ENCODE peak calls at places on chromosomes 11 and 22, in six cellular contexts. N, B, F, Z, G and X are unnamed samples.

GRCh38 chr11:73792584-73792983 is 4.9 kb downstream of the MRPL48 start:
- DNase-seq in N (no peak), B (no peak), F (no peak), Z (no peak), G (no peak), X (no peak)

GRCh38 chr11:21289686-21290085 is 620.3 kb downstream of the NELL1 start:
- DNase-seq in N (no peak), B (no peak), F (no peak), Z (no peak), G (no peak), X (no peak)

GRCh38 chr22:26038365-26038764 is 130.9 kb upstream of the SEZ6L start:
- DNase-seq in N (no peak), B (no peak), F (no peak), Z (peak; percentile 56), G (no peak), X (no peak)

GRCh38 chr22:33884829-33885228 is 35.4 kb downstream of the LARGE1 start:
- DNase-seq in N (no peak), B (no peak), F (no peak), Z (no peak), G (no peak), X (no peak)

GRCh38 chr11:61907871-61908729 is 9.3 kb downstream of the RAB3IL1 start:
- DNase-seq in N (no peak), B (no peak), F (no peak), Z (no peak), G (peak; percentile 16), X (no peak)

GRCh38 chr11:340539-341512 is 20.2 kb upstream of the IFITM3 start:
- DNase-seq in N (no peak), B (no peak), F (peak; percentile 14), Z (no peak), G (no peak), X (no peak)

GRCh38 chr11:98090861-98091575 is 929.7 kb upstream of the CNTN5 start:
- DNase-seq in N (no peak), B (no peak), F (peak; percentile 64), Z (no peak), G (no peak), X (no peak)

GRCh38 chr11:126495806-126496205 is 140.3 kb downstream of the ST3GAL4 start:
- DNase-seq in N (no peak), B (no peak), F (no peak), Z (no peak), G (no peak), X (no peak)

GRCh38 chr11:10918275-10918674 is 60.4 kb upstream of the ZBED5 start:
- DNase-seq in N (no peak), B (peak; percentile 53), F (no peak), Z (no peak), G (no peak), X (no peak)

GRCh38 chr11:46237248-46238077 is 40.0 kb upstream of the CREB3L1 start:
- DNase-seq in N (peak; percentile 46), B (peak; percentile 96), F (peak; percentile 87), Z (peak; percentile 80), G (peak; percentile 62), X (peak; percentile 94)

GRCh38 chr11:69877235-69877634 is 58.0 kb upstream of the FGF3 start:
- DNase-seq in N (no peak), B (no peak), F (no peak), Z (no peak), G (peak; percentile 3), X (no peak)

GRCh38 chr11:90392692-90393091 is 169.8 kb upstream of the CHORDC1 start:
- DNase-seq in N (no peak), B (no peak), F (no peak), Z (no peak), G (no peak), X (no peak)

GRCh38 chr11:70788247-70789022 is 390.1 kb downstream of the CTTN start:
- DNase-seq in N (no peak), B (peak; percentile 51), F (peak; percentile 75), Z (no peak), G (no peak), X (peak; percentile 86)

GRCh38 chr11:129191649-129192048 is 476 bp downstream of the ARHGAP32 start:
- DNase-seq in N (no peak), B (no peak), F (no peak), Z (no peak), G (no peak), X (no peak)

GRCh38 chr11:113874920-113875413 is 405 bp downstream of the USP28 start:
- DNase-seq in N (no peak), B (no peak), F (no peak), Z (no peak), G (no peak), X (peak; percentile 27)

GRCh38 chr11:3849297-3849874 is 6.1 kb upstream of the STIM1 start:
- DNase-seq in N (no peak), B (peak; percentile 69), F (peak; percentile 65), Z (peak; percentile 63), G (no peak), X (peak; percentile 52)

GRCh38 chr11:11553595-11553994 is 68.2 kb downstream of the GALNT18 start:
- DNase-seq in N (no peak), B (no peak), F (no peak), Z (no peak), G (no peak), X (no peak)

GRCh38 chr22:39900306-39901227 is at the start of gene GRAP2:
- DNase-seq in N (no peak), B (peak; percentile 70), F (no peak), Z (no peak), G (no peak), X (no peak)

GRCh38 chr22:40595497-40596234 is 40.9 kb downstream of the MRTFA start:
- DNase-seq in N (no peak), B (peak; percentile 42), F (peak; percentile 56), Z (no peak), G (no peak), X (peak; percentile 33)

GRCh38 chr11:5265832-5266231 is 3.9 kb downstream of the HBE1 start:
- DNase-seq in N (no peak), B (no peak), F (no peak), Z (no peak), G (no peak), X (no peak)

GRCh38 chr22:26065847-26066246 is 103.4 kb upstream of the SEZ6L start:
- DNase-seq in N (no peak), B (no peak), F (no peak), Z (no peak), G (no peak), X (no peak)

GRCh38 chr11:65851811-65852507 is 6.0 kb downstream of the CFL1 start:
- DNase-seq in N (no peak), B (no peak), F (no peak), Z (no peak), G (peak; percentile 34), X (no peak)

GRCh38 chr22:39487826-39488520 is 14.1 kb upstream of the MIEF1 start:
- DNase-seq in N (no peak), B (no peak), F (no peak), Z (no peak), G (no peak), X (no peak)

GRCh38 chr11:96500440-96500839 is 110.6 kb downstream of the JRKL start:
- DNase-seq in N (no peak), B (no peak), F (no peak), Z (no peak), G (no peak), X (no peak)

GRCh38 chr11:62025429-62026105 is 58.1 kb upstream of the FTH1 start:
- DNase-seq in N (peak; percentile 27), B (peak; percentile 100), F (peak; percentile 99), Z (peak; percentile 87), G (peak; percentile 61), X (peak; percentile 97)

GRCh38 chr11:7575841-7576451 is 62.1 kb downstream of the PPFIBP2 start:
- DNase-seq in N (no peak), B (peak; percentile 74), F (peak; percentile 44), Z (peak; percentile 73), G (peak; percentile 80), X (no peak)

GRCh38 chr11:111905391-111905790 is 6.2 kb downstream of the CRYAB start:
- DNase-seq in N (no peak), B (no peak), F (peak; percentile 40), Z (no peak), G (no peak), X (no peak)

DNA sequence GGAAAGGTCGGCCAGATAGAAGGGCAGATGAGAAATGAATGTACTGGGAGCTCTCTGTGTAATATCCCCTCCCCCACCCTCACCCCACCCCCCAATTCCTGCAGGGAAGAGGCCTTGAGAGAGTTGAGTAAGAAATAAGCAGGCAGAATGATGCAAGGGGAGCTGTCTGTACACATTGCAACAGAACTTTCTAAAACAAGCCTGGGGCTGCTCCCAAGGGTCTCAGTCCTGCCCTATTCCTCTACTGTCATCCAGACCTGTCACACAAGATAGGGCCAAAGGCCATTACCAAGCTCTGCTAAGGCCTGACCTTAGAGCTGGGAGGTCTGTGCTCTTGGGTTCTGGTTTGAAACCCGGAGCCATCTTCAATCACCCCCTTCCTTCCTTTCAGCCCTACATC is 5.7 kb upstream of the DGAT2 start:
- DNase-seq in N (no peak), B (peak; percentile 95), F (peak; percentile 69), Z (peak; percentile 54), G (no peak), X (peak; percentile 84)
- TF ChIP-seq CTCF in N (no peak), B (no peak), F (no peak), Z (no peak), G (no peak), X (no peak)

DNA sequence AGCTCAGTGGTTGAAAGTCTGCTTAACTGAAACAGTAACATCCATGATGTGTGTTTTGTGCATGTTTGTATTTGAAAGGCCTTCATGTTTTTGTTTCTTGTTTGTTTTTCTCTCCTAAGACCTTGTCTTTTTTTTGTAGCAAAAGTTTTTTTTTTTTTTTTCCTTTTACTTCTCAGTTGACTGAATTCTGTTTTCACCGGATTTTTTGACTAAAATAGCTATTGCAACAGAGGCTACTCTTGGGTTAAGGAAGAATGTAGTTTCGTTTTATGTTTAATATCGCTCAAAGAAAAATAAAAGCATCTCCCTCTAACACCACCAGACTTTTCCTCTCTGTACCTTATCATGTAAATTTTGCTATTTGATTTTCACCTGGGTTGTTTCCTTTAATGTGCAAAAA is 15.1 kb downstream of the APOL6 start:
- DNase-seq in N (no peak), B (no peak), F (peak; percentile 35), Z (no peak), G (no peak), X (peak; percentile 28)
- H3K4me3 ChIP-seq in N (peak overlapping the region; percentile 66), B (no peak overlapping the region), F (no peak overlapping the region), Z (no peak overlapping the region), G (no peak overlapping the region), X (no peak overlapping the region)

DNA sequence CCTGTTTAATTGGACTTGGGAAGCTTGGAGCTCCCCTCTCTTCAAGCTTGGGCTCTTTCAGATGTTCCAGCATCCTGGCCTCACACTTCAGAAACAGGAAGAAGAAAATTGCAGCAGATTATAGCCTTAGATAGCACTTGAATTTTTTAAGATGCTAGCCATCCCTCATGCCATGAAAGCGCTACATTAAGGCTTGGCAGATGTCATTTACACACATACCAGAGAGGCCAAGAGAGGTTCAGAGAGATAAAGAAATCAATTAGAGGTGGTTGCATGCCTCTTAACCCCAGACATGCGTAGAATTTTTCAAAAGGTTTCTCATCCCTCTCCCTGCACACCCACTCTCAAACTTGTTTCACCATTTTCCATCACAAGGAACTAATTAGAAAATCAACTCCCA is 31.9 kb upstream of the DBX1 start:
- DNase-seq in N (no peak), B (no peak), F (no peak), Z (no peak), G (no peak), X (no peak)
- TF ChIP-seq CTCF in N (no peak), B (no peak), F (no peak), Z (no peak), G (no peak), X (no peak)

DNA sequence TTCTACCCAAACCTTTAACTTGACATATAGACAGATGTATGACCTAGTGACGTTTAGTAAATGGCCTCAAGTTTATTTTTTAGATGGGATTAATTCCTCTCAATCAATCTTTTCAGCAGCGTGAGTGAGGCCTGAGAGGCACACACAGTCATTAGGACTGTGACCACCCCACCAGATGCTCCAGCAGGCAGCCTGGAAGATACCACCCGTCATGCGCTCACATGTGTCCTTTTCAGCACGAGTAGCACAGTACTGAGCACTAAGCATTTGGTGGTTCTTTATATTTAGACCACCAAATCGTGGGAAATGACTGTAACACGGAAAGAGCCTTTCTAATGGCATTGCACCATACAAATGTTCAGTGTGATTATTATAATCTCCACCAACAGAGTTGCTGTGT is 354.6 kb upstream of the DDI1 start:
- DNase-seq in N (no peak), B (no peak), F (no peak), Z (no peak), G (no peak), X (no peak)
- H3K4me3 ChIP-seq in N (no peak overlapping the region), B (no peak overlapping the region), F (no peak overlapping the region), Z (no peak overlapping the region), G (no peak overlapping the region), X (no peak overlapping the region)